ENCODE peak calls at places on chromosomes 6 and 20, in six cellular contexts. S is IMR-90, P is mesendoderm, L is mesenchymal stem cell, D is H9, Y is H1. W is an unnamed sample.

GRCh38 chr20:17786221-17786718 is 86.5 kb downstream of the BANF2 start:
- DNase-seq in S (peak; percentile 75), P (no peak), L (peak; percentile 48), D (no peak), Y (no peak), W (no peak)

GRCh38 chr6:54194067-54194466 is 82.8 kb downstream of the MLIP start:
- DNase-seq in S (peak; percentile 58), P (peak; percentile 77), L (peak; percentile 70), D (no peak), Y (no peak), W (no peak)

GRCh38 chr6:17589402-17590116 is 10.5 kb upstream of the FAM8A1 start:
- DNase-seq in S (peak; percentile 95), P (peak; percentile 76), L (peak; percentile 92), D (peak; percentile 58), Y (no peak), W (no peak)

GRCh38 chr6:75609639-75610590 is 8.2 kb downstream of the SENP6 start:
- DNase-seq in S (peak; percentile 77), P (peak; percentile 42), L (peak; percentile 41), D (no peak), Y (no peak), W (no peak)

GRCh38 chr6:145031001-145031400 is 704.3 kb downstream of the EPM2A start:
- DNase-seq in S (no peak), P (no peak), L (no peak), D (no peak), Y (no peak), W (no peak)

GRCh38 chr20:39036851-39037250 is 74.7 kb downstream of the DHX35 start:
- DNase-seq in S (peak; percentile 81), P (no peak), L (peak; percentile 6), D (no peak), Y (no peak), W (no peak)

GRCh38 chr6:149545258-149545753 is 537 bp downstream of the PPIL4 start:
- DNase-seq in S (peak; percentile 73), P (peak; percentile 79), L (peak; percentile 91), D (peak; percentile 34), Y (no peak), W (peak; percentile 24)

GRCh38 chr6:31116661-31117385 is 2.2 kb downstream of the PSORS1C1 start:
- DNase-seq in S (no peak), P (no peak), L (no peak), D (no peak), Y (no peak), W (no peak)

GRCh38 chr6:113010590-113010989 is 663.5 kb downstream of the RFPL4B start:
- DNase-seq in S (no peak), P (no peak), L (no peak), D (no peak), Y (no peak), W (no peak)

GRCh38 chr20:33209789-33210188 is 7.4 kb upstream of the BPIFA3 start:
- DNase-seq in S (peak; percentile 52), P (peak; percentile 90), L (peak; percentile 61), D (peak; percentile 84), Y (no peak), W (peak; percentile 85)

DNA sequence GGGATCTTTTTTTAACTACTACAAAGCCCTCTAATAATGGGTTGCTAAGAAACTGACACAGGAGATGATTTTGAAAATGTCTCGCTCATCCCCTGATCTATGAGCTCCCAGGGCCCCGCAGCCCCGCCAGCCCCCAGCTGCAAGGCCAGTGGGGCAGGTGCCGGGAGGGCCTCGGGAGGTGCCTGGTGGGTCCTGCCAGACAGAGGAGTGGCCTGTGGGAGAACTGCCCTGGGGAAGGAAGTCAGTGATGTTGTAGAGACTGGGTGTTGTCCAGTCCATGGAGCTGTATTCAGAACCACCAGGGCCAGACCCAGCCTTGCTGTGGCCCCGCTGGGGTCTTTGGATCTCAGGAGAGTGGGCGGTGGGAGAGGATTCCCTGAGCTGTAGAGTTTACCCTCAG is 258.7 kb downstream of the TAF4 start:
- DNase-seq in S (no peak), P (no peak), L (no peak), D (no peak), Y (no peak), W (no peak)
- H3K4ac ChIP-seq in S (no peak overlapping the region), P (no peak overlapping the region), L (no peak overlapping the region), D (no peak overlapping the region), Y (no peak overlapping the region), W (no peak overlapping the region)

DNA sequence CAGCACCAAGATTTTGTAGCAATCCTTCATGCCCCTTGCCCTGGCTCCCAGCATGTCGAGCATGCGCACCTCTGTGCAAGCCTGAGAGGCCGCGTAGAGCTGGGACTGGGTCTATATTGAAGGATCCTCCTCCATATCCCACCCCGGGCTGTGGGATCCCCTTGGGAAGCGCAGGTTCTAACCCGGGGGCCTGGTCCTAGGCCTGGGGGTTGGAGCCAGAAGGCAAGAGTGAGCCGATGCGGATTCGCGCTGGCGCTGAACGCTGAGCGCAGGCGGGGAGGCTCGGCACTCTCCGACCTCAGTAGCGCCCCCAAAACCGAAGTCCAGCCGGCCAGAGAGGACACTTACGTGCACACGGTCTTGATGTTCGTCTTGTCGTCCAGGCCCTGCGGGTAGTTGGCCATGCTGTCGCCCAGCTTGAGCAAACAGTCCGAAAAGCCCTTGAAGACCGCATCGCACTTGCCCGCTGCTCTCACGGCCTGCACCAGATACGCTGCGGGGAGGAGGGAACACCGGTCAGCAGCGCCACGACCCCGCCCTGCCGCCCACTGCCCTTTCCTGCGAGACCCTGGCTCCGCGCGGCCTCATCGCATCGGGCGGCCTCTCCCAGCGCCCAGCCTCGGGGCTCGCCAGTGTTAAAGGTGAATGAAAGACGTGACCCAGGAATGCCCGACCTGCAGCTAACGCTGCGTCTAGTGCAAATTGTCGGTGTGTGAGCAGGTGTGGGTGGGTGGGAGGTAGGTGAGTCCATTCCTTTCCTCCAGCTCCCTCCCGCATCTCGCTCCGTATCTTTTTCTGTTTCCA is 4.5 kb downstream of the NRN1 start:
- DNase-seq in S (no peak), P (peak; percentile 53), L (no peak), D (peak; percentile 63), Y (no peak), W (no peak)
- H2BK15ac ChIP-seq in S (no peak overlapping the region), P (no peak overlapping the region), L (no peak overlapping the region), D (no peak overlapping the region), Y (peak overlapping the region; percentile 97), W (peak overlapping the region; percentile 78)

DNA sequence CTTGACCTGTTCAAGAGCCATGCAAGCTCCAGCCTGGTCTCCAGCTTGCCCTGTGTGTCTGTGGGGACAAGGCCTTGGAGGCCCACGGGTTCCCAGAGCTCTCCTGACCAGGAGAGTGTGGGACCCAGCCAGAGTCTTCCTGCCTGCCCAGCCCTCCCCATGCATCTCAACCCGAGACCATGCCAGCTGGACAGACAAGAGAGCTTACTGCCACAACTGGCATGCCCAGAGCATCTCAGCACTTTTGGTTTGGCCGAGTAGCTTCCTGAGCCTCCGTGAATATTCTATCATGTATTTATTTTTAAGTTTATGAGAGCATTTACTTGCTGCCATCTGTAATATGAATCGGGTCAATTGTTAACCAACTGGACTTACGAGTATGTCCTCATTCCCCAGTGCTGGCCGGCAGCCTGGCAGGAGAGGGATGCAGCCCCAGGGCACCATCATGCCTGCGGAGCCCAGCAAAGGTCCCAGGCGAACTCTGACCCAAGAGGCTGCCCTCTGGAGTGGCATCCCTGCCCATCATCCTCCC is 14.9 kb downstream of the IP6K3 start:
- DNase-seq in S (no peak), P (no peak), L (no peak), D (no peak), Y (no peak), W (no peak)
- H3K4ac ChIP-seq in S (no peak overlapping the region), P (no peak overlapping the region), L (no peak overlapping the region), D (no peak overlapping the region), Y (no peak overlapping the region), W (no peak overlapping the region)

DNA sequence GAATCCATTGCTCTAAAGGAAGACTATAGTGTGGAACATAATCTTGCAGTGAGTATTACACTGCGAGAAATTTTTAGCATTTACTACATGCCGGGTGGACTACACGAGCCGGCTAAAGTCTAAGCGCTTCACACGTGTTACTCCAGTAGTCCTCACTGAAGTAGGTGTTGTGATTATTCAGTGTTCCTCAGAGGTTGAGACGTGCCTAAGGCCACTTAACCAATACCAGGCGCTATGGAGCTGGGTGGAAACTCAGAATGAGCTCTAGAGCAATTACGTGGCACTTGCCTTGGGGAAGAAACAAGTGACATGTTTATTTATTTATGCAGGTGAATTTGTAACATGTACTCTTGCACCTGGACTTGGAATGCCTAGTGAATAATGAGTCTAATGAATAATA is 46.4 kb downstream of the SASH1 start:
- DNase-seq in S (no peak), P (no peak), L (no peak), D (no peak), Y (no peak), W (no peak)
- H2BK15ac ChIP-seq in S (no peak overlapping the region), P (no peak overlapping the region), L (no peak overlapping the region), D (no peak overlapping the region), Y (no peak overlapping the region), W (no peak overlapping the region)

GRCh38 chr6:82337688-82338257 is 25.8 kb upstream of the TPBG start:
- DNase-seq in S (no peak), P (peak; percentile 35), L (no peak), D (no peak), Y (no peak), W (no peak)
- H3K4ac ChIP-seq in S (no peak overlapping the region), P (no peak overlapping the region), L (no peak overlapping the region), D (no peak overlapping the region), Y (no peak overlapping the region), W (no peak overlapping the region)

DNA sequence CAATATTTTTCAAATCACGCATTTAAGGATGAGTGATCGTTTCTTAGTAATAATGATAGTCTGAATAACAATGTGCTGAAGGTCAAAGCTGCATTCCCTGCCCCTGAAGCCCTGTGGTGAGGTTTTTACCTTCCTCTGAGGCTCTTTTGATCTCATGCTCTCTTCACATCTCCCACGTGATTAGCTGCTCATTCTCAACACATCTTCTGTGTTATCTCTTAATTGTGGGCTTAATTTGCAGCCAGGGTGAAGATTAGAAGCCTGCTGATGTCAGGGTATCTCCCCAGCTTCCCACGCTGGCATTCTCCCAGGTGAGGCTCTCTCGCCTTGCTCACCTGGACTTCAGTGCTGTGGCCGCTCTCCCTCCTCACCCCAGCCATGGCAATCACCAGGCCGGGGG is 109.7 kb upstream of the FOXQ1 start:
- DNase-seq in S (no peak), P (peak; percentile 72), L (no peak), D (no peak), Y (no peak), W (no peak)
- H2BK15ac ChIP-seq in S (no peak overlapping the region), P (no peak overlapping the region), L (no peak overlapping the region), D (no peak overlapping the region), Y (no peak overlapping the region), W (no peak overlapping the region)

GRCh38 chr6:167825759-167826229 is 917 bp upstream of the AFDN start:
- DNase-seq in S (no peak), P (peak; percentile 89), L (peak; percentile 73), D (peak; percentile 83), Y (peak; percentile 41), W (no peak)
- H3K4ac ChIP-seq in S (no peak overlapping the region), P (peak overlapping the region; percentile 73), L (peak overlapping the region; percentile 72), D (no peak overlapping the region), Y (peak overlapping the region; percentile 91), W (peak overlapping the region; percentile 95)

GRCh38 chr6:106533079-106533478 is 96.2 kb downstream of the RTN4IP1 start:
- DNase-seq in S (no peak), P (peak; percentile 49), L (no peak), D (peak; percentile 33), Y (no peak), W (no peak)
- H2BK15ac ChIP-seq in S (peak overlapping the region; percentile 80), P (no peak overlapping the region), L (no peak overlapping the region), D (no peak overlapping the region), Y (no peak overlapping the region), W (no peak overlapping the region)

DNA sequence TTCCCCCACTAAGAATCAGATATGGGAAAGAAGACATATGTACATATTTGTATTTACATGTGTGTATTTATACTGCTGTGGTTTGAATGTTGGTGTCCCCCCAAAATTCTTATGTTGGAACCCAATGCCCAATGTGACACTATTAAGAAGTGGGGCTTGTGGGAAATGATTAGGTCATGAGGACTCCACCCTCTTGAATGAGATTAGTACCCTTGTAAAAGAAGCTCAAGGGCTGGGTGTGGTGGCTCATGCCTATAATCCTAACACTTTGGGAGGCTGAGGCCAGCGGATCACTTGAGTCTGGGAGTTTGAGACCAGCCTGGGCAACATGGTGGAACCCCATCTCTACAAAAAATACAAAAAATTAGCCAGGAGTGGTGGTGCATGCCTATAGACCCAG is 3.9 kb upstream of the SMIM13 start:
- DNase-seq in S (no peak), P (no peak), L (no peak), D (no peak), Y (no peak), W (no peak)
- H3K4ac ChIP-seq in S (no peak overlapping the region), P (no peak overlapping the region), L (no peak overlapping the region), D (no peak overlapping the region), Y (no peak overlapping the region), W (no peak overlapping the region)

W was measured in neuronal stem cell.